ENCODE peak calls at places on chromosomes 11 and 22, in seven cellular contexts. One of them, this sample, is unnamed.
A peak's percentile ranks its signal among the peaks of the same experiment; 100 is the strongest.

GRCh38 chr11:128573674-128574073 is 13.7 kb downstream of the ETS1 start:
- DNase-seq in Panc1: no peak
- DNase-seq in heart right ventricle: no peak
- DNase-seq in psoas muscle: no peak
- DNase-seq in heart left ventricle: no peak
- DNase-seq in Peyer's patch: no peak
- DNase-seq in cardiac muscle cell: no peak
- DNase-seq in this sample: no peak

GRCh38 chr11:11880179-11880578 is 38.4 kb downstream of the USP47 start:
- DNase-seq in Peyer's patch: no peak
- DNase-seq in heart left ventricle: no peak
- DNase-seq in psoas muscle: no peak
- DNase-seq in cardiac muscle cell: no peak
- DNase-seq in Panc1: no peak
- DNase-seq in heart right ventricle: no peak
- DNase-seq in this sample: no peak

GRCh38 chr11:31874631-31875191 is 63.6 kb upstream of the PAX6 start:
- DNase-seq in heart right ventricle: no peak
- DNase-seq in Panc1: no peak
- DNase-seq in Peyer's patch: no peak
- DNase-seq in psoas muscle: no peak
- DNase-seq in cardiac muscle cell: no peak
- DNase-seq in heart left ventricle: no peak
- DNase-seq in this sample: no peak

GRCh38 chr11:27319065-27319464 is 44.0 kb downstream of the CCDC34 start:
- DNase-seq in Peyer's patch: no peak
- DNase-seq in Panc1: no peak
- DNase-seq in heart left ventricle: no peak
- DNase-seq in heart right ventricle: no peak
- DNase-seq in psoas muscle: no peak
- DNase-seq in cardiac muscle cell: no peak
- DNase-seq in this sample: no peak

GRCh38 chr11:70942593-70942992 is 309.8 kb downstream of the SHANK2 start:
- DNase-seq in Panc1: no peak
- DNase-seq in Peyer's patch: no peak
- DNase-seq in heart left ventricle: no peak
- DNase-seq in psoas muscle: no peak
- DNase-seq in heart right ventricle: no peak
- DNase-seq in cardiac muscle cell: no peak
- DNase-seq in this sample: no peak

GRCh38 chr11:37182036-37182435 is 584.0 kb upstream of the RAG2 start:
- DNase-seq in cardiac muscle cell: no peak
- DNase-seq in heart right ventricle: no peak
- DNase-seq in Peyer's patch: no peak
- DNase-seq in Panc1: no peak
- DNase-seq in heart left ventricle: no peak
- DNase-seq in psoas muscle: no peak
- DNase-seq in this sample: no peak

GRCh38 chr11:112793416-112793815 is 167.8 kb upstream of the NCAM1 start:
- DNase-seq in cardiac muscle cell: no peak
- DNase-seq in heart right ventricle: no peak
- DNase-seq in heart left ventricle: no peak
- DNase-seq in Peyer's patch: no peak
- DNase-seq in Panc1: no peak
- DNase-seq in psoas muscle: no peak
- DNase-seq in this sample: no peak

GRCh38 chr11:46026616-46027293 is 94.5 kb downstream of the PHF21A start:
- DNase-seq in heart right ventricle: no peak
- DNase-seq in Panc1: no peak
- DNase-seq in cardiac muscle cell: no peak
- DNase-seq in heart left ventricle: no peak
- DNase-seq in Peyer's patch: no peak
- DNase-seq in psoas muscle: no peak
- DNase-seq in this sample: no peak

GRCh38 chr11:134439181-134439580 is 27.1 kb upstream of the B3GAT1 start:
- DNase-seq in cardiac muscle cell: no peak
- DNase-seq in Peyer's patch: peak; percentile 50
- DNase-seq in psoas muscle: no peak
- DNase-seq in heart left ventricle: no peak
- DNase-seq in Panc1: no peak
- DNase-seq in heart right ventricle: no peak
- DNase-seq in this sample: no peak

GRCh38 chr22:46849951-46850350 is 87.5 kb downstream of the TBC1D22A start:
- DNase-seq in psoas muscle: no peak
- DNase-seq in cardiac muscle cell: no peak
- DNase-seq in heart right ventricle: no peak
- DNase-seq in Peyer's patch: no peak
- DNase-seq in heart left ventricle: no peak
- DNase-seq in Panc1: no peak
- DNase-seq in this sample: no peak

GRCh38 chr11:83971063-83971462 is 684.9 kb upstream of the CCDC90B start:
- DNase-seq in cardiac muscle cell: no peak
- DNase-seq in heart left ventricle: no peak
- DNase-seq in Peyer's patch: no peak
- DNase-seq in heart right ventricle: no peak
- DNase-seq in psoas muscle: no peak
- DNase-seq in Panc1: no peak
- DNase-seq in this sample: no peak

GRCh38 chr11:108852701-108853100 is 187.8 kb downstream of the DDX10 start:
- DNase-seq in Panc1: no peak
- DNase-seq in psoas muscle: no peak
- DNase-seq in cardiac muscle cell: no peak
- DNase-seq in heart left ventricle: no peak
- DNase-seq in heart right ventricle: no peak
- DNase-seq in Peyer's patch: no peak
- DNase-seq in this sample: no peak

GRCh38 chr11:68583047-68583446 is 101.3 kb upstream of the GAL start:
- DNase-seq in Panc1: no peak
- DNase-seq in psoas muscle: no peak
- DNase-seq in Peyer's patch: no peak
- DNase-seq in heart right ventricle: no peak
- DNase-seq in heart left ventricle: no peak
- DNase-seq in cardiac muscle cell: no peak
- DNase-seq in this sample: no peak

GRCh38 chr11:118908931-118909618 is 16.7 kb downstream of the BCL9L start:
- DNase-seq in psoas muscle: peak; percentile 84
- DNase-seq in heart right ventricle: peak; percentile 91
- DNase-seq in Panc1: no peak
- DNase-seq in cardiac muscle cell: peak; percentile 95
- DNase-seq in heart left ventricle: peak; percentile 88
- DNase-seq in Peyer's patch: peak; percentile 70
- DNase-seq in this sample: no peak

GRCh38 chr11:132604446-132604845 is 927.9 kb downstream of the OPCML start:
- DNase-seq in Peyer's patch: no peak
- DNase-seq in heart right ventricle: no peak
- DNase-seq in Panc1: no peak
- DNase-seq in heart left ventricle: no peak
- DNase-seq in cardiac muscle cell: no peak
- DNase-seq in psoas muscle: no peak
- DNase-seq in this sample: no peak

GRCh38 chr11:125514336-125515101 is 18.5 kb upstream of the FEZ1 start:
- DNase-seq in Panc1: no peak
- DNase-seq in heart left ventricle: peak; percentile 11
- DNase-seq in psoas muscle: no peak
- DNase-seq in cardiac muscle cell: no peak
- DNase-seq in Peyer's patch: peak; percentile 62
- DNase-seq in heart right ventricle: no peak
- DNase-seq in this sample: peak; percentile 45

GRCh38 chr11:31959711-31960110 is 131.2 kb upstream of the RCN1 start:
- DNase-seq in heart right ventricle: no peak
- DNase-seq in Panc1: no peak
- DNase-seq in psoas muscle: no peak
- DNase-seq in heart left ventricle: no peak
- DNase-seq in cardiac muscle cell: no peak
- DNase-seq in Peyer's patch: no peak
- DNase-seq in this sample: no peak

GRCh38 chr11:105109353-105109752 is 30.2 kb downstream of the CARD18 start:
- DNase-seq in heart left ventricle: no peak
- DNase-seq in cardiac muscle cell: no peak
- DNase-seq in Panc1: no peak
- DNase-seq in heart right ventricle: no peak
- DNase-seq in Peyer's patch: no peak
- DNase-seq in psoas muscle: no peak
- DNase-seq in this sample: no peak

GRCh38 chr11:45484326-45484725 is 181.1 kb downstream of the CHST1 start:
- DNase-seq in Panc1: no peak
- DNase-seq in heart right ventricle: no peak
- DNase-seq in Peyer's patch: no peak
- DNase-seq in psoas muscle: no peak
- DNase-seq in heart left ventricle: no peak
- DNase-seq in cardiac muscle cell: no peak
- DNase-seq in this sample: no peak

GRCh38 chr11:62823677-62824076 is 8.2 kb downstream of the STX5 start:
- DNase-seq in psoas muscle: no peak
- DNase-seq in heart left ventricle: no peak
- DNase-seq in cardiac muscle cell: no peak
- DNase-seq in Peyer's patch: no peak
- DNase-seq in Panc1: no peak
- DNase-seq in heart right ventricle: no peak
- DNase-seq in this sample: no peak

GRCh38 chr11:119489087-119489486 is 66.1 kb upstream of the THY1 start:
- DNase-seq in cardiac muscle cell: no peak
- DNase-seq in Panc1: no peak
- DNase-seq in heart right ventricle: no peak
- DNase-seq in Peyer's patch: peak; percentile 18
- DNase-seq in psoas muscle: no peak
- DNase-seq in heart left ventricle: no peak
- DNase-seq in this sample: no peak

GRCh38 chr11:66728760-66729385 is at the start of gene SPTBN2:
- DNase-seq in Panc1: no peak
- DNase-seq in heart right ventricle: no peak
- DNase-seq in heart left ventricle: no peak
- DNase-seq in Peyer's patch: no peak
- DNase-seq in psoas muscle: no peak
- DNase-seq in cardiac muscle cell: peak; percentile 30
- DNase-seq in this sample: no peak

GRCh38 chr11:16749092-16749491 is 10.6 kb downstream of the C11orf58 start:
- DNase-seq in cardiac muscle cell: no peak
- DNase-seq in psoas muscle: no peak
- DNase-seq in heart left ventricle: no peak
- DNase-seq in heart right ventricle: no peak
- DNase-seq in Panc1: no peak
- DNase-seq in Peyer's patch: no peak
- DNase-seq in this sample: no peak
- H3K36me3 ChIP-seq in cardiac muscle cell: peaks cover 95% of the 10 kb centered on the region
- H3K36me3 ChIP-seq in psoas muscle: peaks cover 93% of the 10 kb centered on the region
- H3K36me3 ChIP-seq in heart left ventricle: peaks cover 100% of the 10 kb centered on the region
- H3K36me3 ChIP-seq in heart right ventricle: peaks cover 3% of the 10 kb centered on the region
- H3K36me3 ChIP-seq in Panc1: peaks cover 31% of the 10 kb centered on the region
- H3K36me3 ChIP-seq in Peyer's patch: no peaks in the 10 kb centered on the region
- H3K36me3 ChIP-seq in this sample: peaks cover 98% of the 10 kb centered on the region

DNA sequence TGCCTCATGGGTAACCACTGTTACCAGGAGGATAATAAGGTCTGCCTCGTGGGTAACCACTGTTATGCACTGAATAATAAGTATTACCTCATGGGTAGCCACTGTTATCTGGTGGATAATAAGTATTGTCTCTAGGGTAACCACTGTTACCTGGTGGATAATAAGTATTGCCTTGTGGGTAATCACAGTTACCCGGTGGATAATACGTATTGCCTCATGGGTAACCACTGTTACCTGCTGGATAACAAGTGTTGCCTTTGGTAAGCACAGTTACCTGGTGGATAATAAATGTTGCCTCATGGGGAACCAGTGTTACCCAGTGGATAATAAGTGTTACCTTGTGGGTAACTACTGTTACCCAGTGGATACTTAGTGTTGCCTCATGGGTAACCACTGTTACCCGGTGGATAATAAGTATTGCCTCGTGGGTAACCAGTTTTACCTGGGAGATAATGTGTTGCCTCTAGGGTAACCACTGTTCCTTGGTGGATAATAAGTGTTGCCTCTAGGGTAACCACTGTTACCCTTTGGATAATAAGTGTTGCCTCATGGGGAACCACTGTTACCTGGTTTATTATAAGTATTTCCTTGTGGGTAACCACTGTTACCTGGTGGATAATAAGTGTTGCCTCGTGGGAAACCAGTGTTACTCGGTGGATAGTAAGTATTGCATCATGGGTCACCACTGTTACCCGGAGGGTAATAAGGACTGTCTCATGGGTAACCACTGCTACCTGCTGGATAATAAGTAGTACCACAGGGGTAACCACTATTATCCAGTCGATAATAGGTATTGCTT is 10.6 kb upstream of the NXPE4 start:
- DNase-seq in cardiac muscle cell: no peak
- DNase-seq in Peyer's patch: no peak
- DNase-seq in heart left ventricle: no peak
- DNase-seq in Panc1: no peak
- DNase-seq in psoas muscle: no peak
- DNase-seq in heart right ventricle: no peak
- DNase-seq in this sample: no peak
- H3K9me3 ChIP-seq in cardiac muscle cell: peaks cover 3% of the 10 kb centered on the region
- H3K9me3 ChIP-seq in Peyer's patch: no peaks in the 10 kb centered on the region
- H3K9me3 ChIP-seq in heart left ventricle: no peaks in the 10 kb centered on the region
- H3K9me3 ChIP-seq in Panc1: peaks cover 3% of the 10 kb centered on the region
- H3K9me3 ChIP-seq in psoas muscle: no peaks in the 10 kb centered on the region
- H3K9me3 ChIP-seq in heart right ventricle: no peaks in the 10 kb centered on the region
- H3K9me3 ChIP-seq in this sample: no peaks in the 10 kb centered on the region

GRCh38 chr22:35205956-35206355 is 51.3 kb upstream of the HMGXB4 start:
- DNase-seq in Panc1: no peak
- DNase-seq in heart right ventricle: no peak
- DNase-seq in Peyer's patch: no peak
- DNase-seq in cardiac muscle cell: peak; percentile 12
- DNase-seq in heart left ventricle: no peak
- DNase-seq in psoas muscle: no peak
- DNase-seq in this sample: no peak
- H3K36me3 ChIP-seq in Panc1: no peaks in the 10 kb centered on the region
- H3K36me3 ChIP-seq in heart right ventricle: no peaks in the 10 kb centered on the region
- H3K36me3 ChIP-seq in Peyer's patch: no peaks in the 10 kb centered on the region
- H3K36me3 ChIP-seq in cardiac muscle cell: no peaks in the 10 kb centered on the region
- H3K36me3 ChIP-seq in heart left ventricle: no peaks in the 10 kb centered on the region
- H3K36me3 ChIP-seq in psoas muscle: no peaks in the 10 kb centered on the region
- H3K36me3 ChIP-seq in this sample: no peaks in the 10 kb centered on the region

GRCh38 chr11:2641623-2642022 is 58.2 kb downstream of the KCNQ1OT1 start:
- DNase-seq in Panc1: no peak
- DNase-seq in cardiac muscle cell: no peak
- DNase-seq in heart left ventricle: no peak
- DNase-seq in Peyer's patch: no peak
- DNase-seq in psoas muscle: no peak
- DNase-seq in heart right ventricle: no peak
- DNase-seq in this sample: no peak
- H3K9me3 ChIP-seq in Panc1: peaks cover 33% of the 10 kb centered on the region
- H3K9me3 ChIP-seq in cardiac muscle cell: no peaks in the 10 kb centered on the region
- H3K9me3 ChIP-seq in heart left ventricle: peaks cover 2% of the 10 kb centered on the region
- H3K9me3 ChIP-seq in Peyer's patch: no peaks in the 10 kb centered on the region
- H3K9me3 ChIP-seq in psoas muscle: peaks cover 58% of the 10 kb centered on the region
- H3K9me3 ChIP-seq in heart right ventricle: peaks cover 4% of the 10 kb centered on the region
- H3K9me3 ChIP-seq in this sample: peaks cover 4% of the 10 kb centered on the region